ENCODE peak calls at places on chromosomes 1 and 21, in nine cellular contexts. I is OCI-LY7, H is IMR-90, Z is left ventricle myocardium inferior, L is endothelial cell of umbilical vein, X is AG10803, G is cardiac muscle cell, T is transverse colon, Q is suprapubic skin. S is an unnamed sample.

GRCh38 chr1:236983818-236984217 is 20.4 kb downstream of the MT1HL1 start:
- DNase-seq in I (no peak), H (no peak), Z (no peak), L (no peak), X (no peak), G (no peak), T (no peak), Q (no peak), S (no peak)

GRCh38 chr1:184567648-184568047 is 180.8 kb downstream of the C1orf21 start:
- DNase-seq in I (no peak), H (peak; percentile 11), Z (no peak), L (no peak), X (peak; percentile 67), G (no peak), T (no peak), Q (no peak), S (peak; percentile 72)

GRCh38 chr1:247332901-247333361 is 1.3 kb upstream of the ZNF496 start:
- DNase-seq in I (no peak), H (peak; percentile 30), Z (no peak), L (peak; percentile 5), X (no peak), G (peak; percentile 46), T (peak; percentile 40), Q (no peak), S (peak; percentile 34)

GRCh38 chr1:60924964-60925798 is 157.2 kb upstream of the NFIA start:
- DNase-seq in I (no peak), H (no peak), Z (no peak), L (no peak), X (no peak), G (no peak), T (no peak), Q (no peak), S (no peak)

GRCh38 chr21:20260124-20260523 is 738.1 kb upstream of the NCAM2 start:
- DNase-seq in I (no peak), H (no peak), Z (no peak), L (no peak), X (no peak), G (no peak), T (no peak), Q (no peak), S (no peak)

GRCh38 chr1:6141601-6142000 is 38.5 kb downstream of the CHD5 start:
- DNase-seq in I (peak; percentile 39), H (no peak), Z (no peak), L (no peak), X (no peak), G (no peak), T (no peak), Q (no peak), S (no peak)

GRCh38 chr1:175172503-175172902 is 20.1 kb downstream of the KIAA0040 start:
- DNase-seq in I (no peak), H (no peak), Z (no peak), L (no peak), X (no peak), G (no peak), T (no peak), Q (no peak), S (no peak)

GRCh38 chr1:45522324-45523104 is 830 bp upstream of the PRDX1 start:
- DNase-seq in I (no peak), H (peak; percentile 64), Z (no peak), L (no peak), X (peak; percentile 40), G (no peak), T (no peak), Q (no peak), S (peak; percentile 79)

GRCh38 chr1:16153110-16153998 is 2.5 kb downstream of the EPHA2 start:
- DNase-seq in I (peak; percentile 13), H (no peak), Z (no peak), L (peak; percentile 42), X (no peak), G (no peak), T (no peak), Q (no peak), S (no peak)

DNA sequence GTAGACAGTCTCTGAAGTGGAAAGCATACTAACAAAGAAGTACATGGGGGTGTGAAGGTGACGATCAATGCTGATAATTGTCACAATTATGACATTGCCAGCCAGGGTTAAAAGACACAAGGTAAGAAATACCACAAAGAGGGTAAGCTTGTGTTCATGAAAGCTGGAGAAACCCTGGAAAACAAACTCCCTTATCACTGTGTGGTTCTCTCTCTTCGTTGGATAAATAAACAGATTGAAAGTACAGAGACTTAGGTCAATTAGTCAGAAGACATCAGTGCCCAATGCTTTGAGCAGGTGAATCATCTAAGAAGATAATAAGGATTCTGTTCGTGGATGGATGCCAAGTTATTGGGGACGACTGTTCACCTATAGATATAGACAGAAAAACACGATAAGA is 22.4 kb upstream of the FCER1A start:
- DNase-seq in I (no peak), H (no peak), Z (no peak), L (no peak), X (no peak), G (no peak), T (no peak), Q (no peak), S (no peak)
- TF ChIP-seq CTCF in I (no peak), H (no peak), Z (no peak), L (no peak), X (no peak), G (no peak), T (no peak), Q (no peak), S (no peak)

DNA sequence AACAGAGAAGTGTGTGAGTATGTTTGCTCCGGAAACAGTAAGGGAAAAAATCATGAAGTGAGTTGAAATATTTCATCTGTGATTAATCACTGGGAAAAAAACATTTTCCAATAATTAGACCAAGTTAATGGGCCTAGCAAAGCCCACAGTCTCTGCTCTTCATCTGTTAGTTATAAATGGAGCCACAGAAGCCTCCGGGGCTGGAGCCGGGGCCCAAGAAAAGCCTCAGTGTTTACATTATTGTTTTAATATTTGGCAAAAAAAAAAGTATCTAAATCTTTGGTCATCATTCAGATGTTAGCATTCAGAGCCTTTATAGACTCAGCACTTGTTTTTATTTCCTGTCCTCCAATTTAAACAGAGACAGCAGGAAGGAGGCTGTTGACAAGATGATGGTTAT is 115.0 kb downstream of the UBE2U start:
- DNase-seq in I (no peak), H (no peak), Z (no peak), L (no peak), X (peak; percentile 25), G (no peak), T (no peak), Q (no peak), S (no peak)
- H3K4me3 ChIP-seq in I (no peak overlapping the region), H (no peak overlapping the region), Z (no peak overlapping the region), L (no peak overlapping the region), X (no peak overlapping the region), G (no peak overlapping the region), T (no peak overlapping the region), Q (no peak overlapping the region), S (no peak overlapping the region)

GRCh38 chr1:69686367-69686984 is 118.8 kb downstream of the LRRC7 start:
- DNase-seq in I (no peak), H (no peak), Z (no peak), L (no peak), X (no peak), G (no peak), T (no peak), Q (no peak), S (no peak)
- TF ChIP-seq CTCF in I (peak; percentile 14), H (no peak), Z (no peak), L (no peak), X (no peak), G (no peak), T (no peak), Q (no peak), S (no peak)

GRCh38 chr21:42122808-42123207 is 51.7 kb downstream of the UMODL1 start:
- DNase-seq in I (no peak), H (no peak), Z (no peak), L (no peak), X (no peak), G (no peak), T (no peak), Q (no peak), S (no peak)
- H3K4me3 ChIP-seq in I (peak overlapping the region; percentile 67), H (no peak overlapping the region), Z (no peak overlapping the region), L (no peak overlapping the region), X (no peak overlapping the region), G (no peak overlapping the region), T (no peak overlapping the region), Q (no peak overlapping the region), S (no peak overlapping the region)

DNA sequence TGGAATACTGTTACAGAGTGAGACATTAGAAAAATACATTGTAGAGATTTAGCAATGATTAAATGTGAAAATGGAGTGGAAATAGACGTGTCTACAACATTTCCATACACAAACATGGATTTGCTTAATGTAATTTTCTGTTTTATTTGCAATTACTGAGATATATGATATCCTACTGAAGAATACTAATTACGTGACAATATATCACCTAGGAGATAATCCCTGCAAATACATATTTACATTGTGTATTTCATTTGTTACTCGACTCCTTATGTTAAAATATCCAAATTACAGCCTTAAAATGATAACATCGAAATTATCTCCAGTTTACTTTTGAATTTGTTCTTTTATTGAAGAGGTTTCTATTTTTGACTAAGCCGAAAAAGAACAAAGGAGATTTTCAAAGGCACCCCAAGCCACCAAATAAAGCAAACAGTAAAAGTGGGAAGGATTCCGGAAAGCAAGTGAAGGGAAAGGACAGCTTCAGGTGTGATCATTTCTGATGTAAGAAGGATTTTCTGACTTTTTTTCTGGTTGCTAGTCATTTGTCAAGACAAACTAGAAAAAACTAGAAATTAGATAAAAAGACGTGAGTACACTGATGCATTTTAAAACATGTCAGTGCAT is 7.9 kb downstream of the LHX4 start:
- DNase-seq in I (no peak), H (no peak), Z (no peak), L (no peak), X (no peak), G (no peak), T (no peak), Q (no peak), S (no peak)
- TF ChIP-seq CTCF in I (no peak), H (no peak), Z (no peak), L (no peak), X (no peak), G (no peak), T (no peak), Q (no peak), S (no peak)

GRCh38 chr1:160664573-160665051 is 17.8 kb upstream of the SLAMF1 start:
- DNase-seq in I (peak; percentile 54), H (no peak), Z (no peak), L (no peak), X (no peak), G (no peak), T (peak; percentile 33), Q (no peak), S (no peak)
- H3K4me3 ChIP-seq in I (peak overlapping the region; percentile 16), H (no peak overlapping the region), Z (no peak overlapping the region), L (no peak overlapping the region), X (no peak overlapping the region), G (no peak overlapping the region), T (no peak overlapping the region), Q (no peak overlapping the region), S (no peak overlapping the region)

DNA sequence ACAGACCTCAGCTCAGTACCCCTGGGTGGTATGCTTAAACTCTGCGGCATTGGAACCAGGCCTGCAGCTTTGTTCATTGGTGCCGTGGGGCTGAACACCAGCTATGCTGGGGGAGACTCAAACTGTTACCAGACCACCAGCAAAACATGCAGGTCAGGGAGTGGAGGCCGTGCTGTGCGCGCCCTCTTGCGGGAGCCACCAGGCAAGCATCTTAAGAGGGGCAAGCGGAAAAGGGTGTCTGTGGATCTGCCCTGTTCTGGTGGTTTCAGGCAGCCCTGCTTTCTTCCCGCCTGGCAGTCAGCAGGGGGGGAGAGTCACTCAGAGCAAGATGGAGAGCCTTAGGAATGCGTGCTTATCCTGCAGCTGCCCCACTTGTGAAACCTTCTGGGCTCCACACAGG is 276.9 kb upstream of the ZRANB2 start:
- DNase-seq in I (no peak), H (no peak), Z (no peak), L (no peak), X (no peak), G (no peak), T (no peak), Q (no peak), S (peak; percentile 14)
- TF ChIP-seq CTCF in I (no peak), H (no peak), Z (no peak), L (no peak), X (no peak), G (peak; percentile 34), T (no peak), Q (no peak), S (peak; percentile 41)

S was measured in cardiac fibroblast.